ENCODE peak calls at places on chromosomes 2 and 18, in eight cellular contexts. G, A, B, V, F, J, W and Q are unnamed samples.

GRCh38 chr2:14123436-14124103 is 508.9 kb upstream of the LRATD1 start:
- DNase-seq in G (no peak), A (no peak), B (no peak), V (no peak), F (no peak), J (no peak), W (no peak), Q (no peak)

GRCh38 chr2:33835926-33836325 is 236.8 kb upstream of the FAM98A start:
- DNase-seq in G (no peak), A (no peak), B (no peak), V (no peak), F (no peak), J (no peak), W (no peak), Q (no peak)

GRCh38 chr2:229235136-229235914 is 35.8 kb downstream of the PID1 start:
- DNase-seq in G (peak; percentile 47), A (peak; percentile 16), B (peak; percentile 41), V (no peak), F (no peak), J (no peak), W (peak; percentile 60), Q (peak; percentile 77)

GRCh38 chr2:119809329-119810038 is 49.8 kb downstream of the PTPN4 start:
- DNase-seq in G (peak; percentile 89), A (peak; percentile 54), B (no peak), V (no peak), F (no peak), J (no peak), W (no peak), Q (no peak)

GRCh38 chr2:235639387-235639786 is 145.5 kb downstream of the AGAP1 start:
- DNase-seq in G (peak; percentile 90), A (peak; percentile 93), B (no peak), V (no peak), F (no peak), J (no peak), W (peak; percentile 70), Q (no peak)

GRCh38 chr2:219350215-219350937 is 17.8 kb upstream of the RESP18 start:
- DNase-seq in G (peak; percentile 74), A (peak; percentile 65), B (no peak), V (no peak), F (no peak), J (no peak), W (no peak), Q (no peak)

GRCh38 chr2:232795920-232796319 is 19.6 kb upstream of the KCNJ13 start:
- DNase-seq in G (peak; percentile 73), A (no peak), B (no peak), V (no peak), F (no peak), J (no peak), W (no peak), Q (no peak)

GRCh38 chr2:134949966-134950708 is 31.5 kb downstream of the CCNT2 start:
- DNase-seq in G (no peak), A (no peak), B (no peak), V (no peak), F (no peak), J (no peak), W (no peak), Q (no peak)

GRCh38 chr2:197777823-197778407 is 7.2 kb downstream of the BOLL start:
- DNase-seq in G (peak; percentile 72), A (peak; percentile 47), B (no peak), V (peak; percentile 17), F (no peak), J (no peak), W (peak; percentile 26), Q (peak; percentile 46)

GRCh38 chr2:86704482-86704971 is 15.6 kb upstream of the RMND5A start:
- DNase-seq in G (peak; percentile 91), A (peak; percentile 80), B (peak; percentile 14), V (no peak), F (no peak), J (no peak), W (peak; percentile 69), Q (peak; percentile 62)

GRCh38 chr18:78688249-78688648 is 291.4 kb upstream of the SALL3 start:
- DNase-seq in G (no peak), A (no peak), B (no peak), V (no peak), F (no peak), J (no peak), W (no peak), Q (no peak)

GRCh38 chr2:205909194-205909572 is 176.8 kb downstream of the INO80D start:
- DNase-seq in G (no peak), A (no peak), B (no peak), V (no peak), F (no peak), J (no peak), W (no peak), Q (no peak)

GRCh38 chr2:118622931-118623330 is 224.5 kb downstream of the EN1 start:
- DNase-seq in G (no peak), A (no peak), B (no peak), V (no peak), F (no peak), J (no peak), W (no peak), Q (no peak)

GRCh38 chr2:40202798-40203400 is 249.0 kb downstream of the SLC8A1 start:
- DNase-seq in G (peak; percentile 38), A (peak; percentile 73), B (no peak), V (no peak), F (no peak), J (no peak), W (peak; percentile 19), Q (no peak)

GRCh38 chr2:195633573-195633870 is 23.5 kb upstream of the SLC39A10 start:
- DNase-seq in G (no peak), A (no peak), B (no peak), V (no peak), F (no peak), J (no peak), W (no peak), Q (no peak)

GRCh38 chr2:100875516-100876230 is 55.7 kb downstream of the NPAS2 start:
- DNase-seq in G (no peak), A (no peak), B (no peak), V (no peak), F (no peak), J (no peak), W (no peak), Q (no peak)

GRCh38 chr2:17791121-17791902 is 24.9 kb upstream of the MSGN1 start:
- DNase-seq in G (peak; percentile 91), A (peak; percentile 54), B (no peak), V (no peak), F (no peak), J (no peak), W (no peak), Q (no peak)

GRCh38 chr2:42138163-42139016 is 30.8 kb upstream of the EML4 start:
- DNase-seq in G (peak; percentile 99), A (peak; percentile 96), B (no peak), V (no peak), F (peak; percentile 84), J (no peak), W (no peak), Q (no peak)

GRCh38 chr2:209663666-209664065 is 108.0 kb upstream of the UNC80 start:
- DNase-seq in G (no peak), A (no peak), B (no peak), V (no peak), F (no peak), J (no peak), W (no peak), Q (no peak)

GRCh38 chr18:45730832-45731545 is 7.0 kb downstream of the SLC14A1 start:
- DNase-seq in G (no peak), A (peak; percentile 68), B (no peak), V (no peak), F (no peak), J (no peak), W (no peak), Q (no peak)

GRCh38 chr2:17416891-17417391 is 101.3 kb downstream of the RAD51AP2 start:
- DNase-seq in G (peak; percentile 79), A (no peak), B (no peak), V (no peak), F (no peak), J (no peak), W (no peak), Q (no peak)

GRCh38 chr2:134148843-134149472 is 104.9 kb upstream of the MGAT5 start:
- DNase-seq in G (no peak), A (no peak), B (no peak), V (no peak), F (no peak), J (no peak), W (no peak), Q (no peak)

GRCh38 chr2:98486374-98486981 is 41.8 kb downstream of the INPP4A start:
- DNase-seq in G (no peak), A (no peak), B (no peak), V (no peak), F (no peak), J (no peak), W (no peak), Q (no peak)